ENCODE peak calls at places on chromosomes 3 and 15, in five cellular contexts. Z is SK-N-SH, D is HepG2, L is K562, M is GM12878. V is an unnamed sample.

GRCh38 chr3:40864915-40865314 is 334.4 kb upstream of the CTNNB1 start:
- DNase-seq in Z (no peak), D (no peak), L (no peak), M (no peak), V (no peak)

GRCh38 chr3:57659810-57660439 is 33.0 kb downstream of the DENND6A start:
- DNase-seq in Z (no peak), D (no peak), L (no peak), M (no peak), V (no peak)

GRCh38 chr3:173774275-173774674 is 376.7 kb downstream of the NLGN1 start:
- DNase-seq in Z (no peak), D (no peak), L (no peak), M (no peak), V (no peak)

GRCh38 chr15:28918141-28918983 is 32.6 kb downstream of the APBA2 start:
- DNase-seq in Z (no peak), D (peak; percentile 20), L (peak; percentile 50), M (no peak), V (no peak)

GRCh38 chr3:99502871-99503270 is 135.5 kb upstream of the COL8A1 start:
- DNase-seq in Z (no peak), D (no peak), L (no peak), M (no peak), V (no peak)

GRCh38 chr3:114221165-114221880 is 16.1 kb downstream of the ZNF80 start:
- DNase-seq in Z (no peak), D (no peak), L (peak; percentile 4), M (no peak), V (no peak)

GRCh38 chr3:8888296-8888915 is 74.9 kb downstream of the RAD18 start:
- DNase-seq in Z (no peak), D (no peak), L (no peak), M (no peak), V (no peak)

GRCh38 chr3:192875971-192876565 is 41.6 kb downstream of the MB21D2 start:
- DNase-seq in Z (no peak), D (peak; percentile 74), L (no peak), M (no peak), V (no peak)

GRCh38 chr3:64539451-64540196 is 148.2 kb downstream of the ADAMTS9 start:
- DNase-seq in Z (no peak), D (no peak), L (no peak), M (no peak), V (no peak)

GRCh38 chr3:137110392-137110996 is 152.7 kb downstream of the IL20RB start:
- DNase-seq in Z (peak; percentile 56), D (peak; percentile 17), L (peak; percentile 12), M (no peak), V (no peak)

GRCh38 chr3:24829011-24829581 is 334.4 kb upstream of the THRB start:
- DNase-seq in Z (peak; percentile 93), D (no peak), L (no peak), M (no peak), V (no peak)

GRCh38 chr3:131636266-131636775 is 133.6 kb upstream of the MRPL3 start:
- DNase-seq in Z (no peak), D (no peak), L (no peak), M (no peak), V (no peak)

GRCh38 chr3:40200754-40201316 is 108.7 kb upstream of the EIF1B start:
- DNase-seq in Z (no peak), D (no peak), L (no peak), M (no peak), V (no peak)

GRCh38 chr3:129162729-129163579 is 2.1 kb upstream of the ISY1 start:
- DNase-seq in Z (peak; percentile 32), D (peak; percentile 29), L (peak; percentile 45), M (no peak), V (peak; percentile 29)

GRCh38 chr3:40719660-40720287 is 195.0 kb downstream of the ZNF621 start:
- DNase-seq in Z (no peak), D (peak; percentile 59), L (peak; percentile 71), M (no peak), V (no peak)

GRCh38 chr3:43071313-43071893 is 34.5 kb downstream of the POMGNT2 start:
- DNase-seq in Z (peak; percentile 28), D (peak; percentile 23), L (peak; percentile 59), M (no peak), V (no peak)

GRCh38 chr3:65479967-65480366 is 558.8 kb downstream of the MAGI1 start:
- DNase-seq in Z (no peak), D (no peak), L (no peak), M (no peak), V (no peak)

GRCh38 chr3:119579366-119580147 is at the start of gene ADPRH:
- DNase-seq in Z (peak; percentile 77), D (no peak), L (peak; percentile 74), M (no peak), V (no peak)

GRCh38 chr3:160893207-160893606 is 137.2 kb downstream of the PPM1L start:
- DNase-seq in Z (no peak), D (no peak), L (no peak), M (no peak), V (no peak)

GRCh38 chr3:138354376-138354775 is 6.0 kb downstream of the MRAS start:
- DNase-seq in Z (no peak), D (no peak), L (no peak), M (no peak), V (no peak)

GRCh38 chr3:139378587-139378986 is 10.9 kb downstream of the COPB2 start:
- DNase-seq in Z (peak; percentile 22), D (peak; percentile 12), L (peak; percentile 26), M (no peak), V (no peak)

GRCh38 chr3:65181397-65181871 is 493.6 kb upstream of the ADAMTS9 start:
- DNase-seq in Z (no peak), D (no peak), L (no peak), M (no peak), V (no peak)

GRCh38 chr3:169143471-169143870 is 520.0 kb downstream of the MECOM start:
- DNase-seq in Z (no peak), D (no peak), L (no peak), M (no peak), V (no peak)

GRCh38 chr15:80455051-80455648 is 51.0 kb downstream of the ARNT2 start:
- DNase-seq in Z (no peak), D (no peak), L (no peak), M (no peak), V (no peak)

GRCh38 chr3:172249039-172249438 is 199.2 kb downstream of the GHSR start:
- DNase-seq in Z (no peak), D (no peak), L (no peak), M (no peak), V (no peak)

GRCh38 chr3:129393271-129393670 is 35.2 kb downstream of the EFCAB12 start:
- DNase-seq in Z (no peak), D (no peak), L (no peak), M (no peak), V (no peak)

GRCh38 chr3:76442374-76442915 is 597.5 kb upstream of the ROBO2 start:
- DNase-seq in Z (no peak), D (no peak), L (no peak), M (no peak), V (no peak)

GRCh38 chr3:141663993-141664392 is 74.1 kb upstream of the RNF7 start:
- DNase-seq in Z (no peak), D (no peak), L (no peak), M (no peak), V (no peak)

GRCh38 chr3:53860196-53860595 is 13.8 kb downstream of the IL17RB start:
- DNase-seq in Z (no peak), D (no peak), L (no peak), M (no peak), V (no peak)

GRCh38 chr3:104629038-104629437 is 737.7 kb upstream of the ALCAM start:
- DNase-seq in Z (no peak), D (no peak), L (no peak), M (no peak), V (no peak)

GRCh38 chr3:146747051-146747450 is 141.9 kb upstream of the PLSCR5 start:
- DNase-seq in Z (no peak), D (no peak), L (no peak), M (no peak), V (no peak)

GRCh38 chr3:146747928-146748327 is 142.8 kb upstream of the PLSCR5 start:
- DNase-seq in Z (no peak), D (no peak), L (no peak), M (no peak), V (no peak)

GRCh38 chr3:146746190-146746589 is 141.0 kb upstream of the PLSCR5 start:
- DNase-seq in Z (no peak), D (no peak), L (no peak), M (no peak), V (no peak)

DNA sequence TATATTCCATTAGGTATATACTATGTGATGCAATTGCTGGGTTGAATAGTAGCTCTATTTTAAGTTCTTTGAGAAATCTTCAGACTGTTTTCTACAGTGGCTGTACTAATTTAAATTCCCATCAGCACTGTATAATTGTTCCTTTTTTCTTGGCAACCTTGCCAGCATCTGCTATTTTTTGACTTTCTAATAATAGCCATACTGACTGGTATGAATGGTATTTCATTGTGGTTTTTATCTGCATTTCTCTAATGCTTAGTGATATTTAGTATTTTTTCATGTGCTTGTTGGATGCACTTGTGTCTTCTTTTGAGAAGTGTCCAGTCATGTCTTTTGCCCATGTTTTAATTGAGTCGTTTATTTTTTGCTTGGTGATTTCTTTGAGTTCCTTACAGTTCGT is 145.1 kb upstream of the PLSCR5 start:
- DNase-seq in Z (no peak), D (no peak), L (no peak), M (no peak), V (no peak)
- TF ChIP-seq REST in Z (no peak), D (no peak), L (no peak), M (no peak), V (no peak)

GRCh38 chr3:152348436-152349177 is 79.9 kb downstream of the MBNL1 start:
- DNase-seq in Z (no peak), D (no peak), L (peak; percentile 28), M (no peak), V (no peak)

GRCh38 chr3:152352559-152352958 is 83.8 kb downstream of the MBNL1 start:
- DNase-seq in Z (no peak), D (no peak), L (no peak), M (no peak), V (no peak)

GRCh38 chr3:152350764-152351163 is 82.0 kb downstream of the MBNL1 start:
- DNase-seq in Z (no peak), D (no peak), L (no peak), M (no peak), V (no peak)

GRCh38 chr3:152349397-152349796 is 80.7 kb downstream of the MBNL1 start:
- DNase-seq in Z (no peak), D (no peak), L (no peak), M (no peak), V (no peak)

GRCh38 chr3:152350139-152350538 is 81.4 kb downstream of the MBNL1 start:
- DNase-seq in Z (no peak), D (no peak), L (peak; percentile 25), M (no peak), V (no peak)
- TF ChIP-seq GABPA in Z (no peak), D (no peak), L (no peak), M (no peak), V (no peak)

DNA sequence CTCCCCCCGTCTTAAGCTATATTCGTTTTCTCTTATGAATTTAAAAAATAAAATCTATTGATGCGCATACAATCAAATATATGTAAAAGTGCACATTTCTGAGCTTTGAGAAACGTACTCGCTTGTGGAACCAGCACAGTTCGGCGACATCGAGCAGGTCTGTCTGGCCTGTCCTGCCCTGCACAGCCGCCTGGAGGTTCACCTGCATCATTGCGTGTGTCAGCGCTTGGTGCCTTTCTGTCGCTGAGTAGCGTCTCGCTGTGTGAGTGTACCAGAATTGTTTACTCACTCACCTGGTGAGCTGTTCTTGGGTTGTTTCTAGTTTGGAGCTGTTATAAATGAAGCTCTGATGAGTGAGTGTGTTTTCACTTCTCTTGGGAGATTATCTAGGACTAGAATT is 104.0 kb downstream of the VGLL4 start:
- DNase-seq in Z (no peak), D (no peak), L (no peak), M (no peak), V (no peak)
- TF ChIP-seq CTCF in Z (no peak), D (no peak), L (peak; percentile 14), M (no peak), V (no peak)

GRCh38 chr15:58962662-58963565 is 24.5 kb upstream of the RNF111 start:
- DNase-seq in Z (no peak), D (no peak), L (no peak), M (no peak), V (no peak)
- TF ChIP-seq REST in Z (no peak), D (no peak), L (no peak), M (no peak), V (no peak)

V was measured in HL-60.